ENCODE peak calls at places on chromosome 13, in four cellular contexts. N, Y, I and D are unnamed samples.
A peak's percentile ranks its signal among the peaks of the same experiment; 100 is the strongest.

GRCh38 chr13:40375522-40376171 is 290.8 kb downstream of the FOXO1 start:
- DNase-seq in N (no peak), Y (no peak), I (no peak), D (no peak)

GRCh38 chr13:62767473-62767872 is 1351.8 kb upstream of the PCDH20 start:
- DNase-seq in N (no peak), Y (no peak), I (no peak), D (no peak)

GRCh38 chr13:31793246-31793645 is 53.9 kb downstream of the RXFP2 start:
- DNase-seq in N (no peak), Y (peak; percentile 9), I (no peak), D (no peak)

GRCh38 chr13:114112231-114112825 is 20.1 kb downstream of the RASA3 start:
- DNase-seq in N (peak; percentile 13), Y (no peak), I (no peak), D (no peak)

GRCh38 chr13:35784286-35784951 is 307.9 kb upstream of the MAB21L1 start:
- DNase-seq in N (no peak), Y (no peak), I (no peak), D (no peak)

GRCh38 chr13:38872693-38873092 is 117.9 kb downstream of the STOML3 start:
- DNase-seq in N (peak; percentile 16), Y (peak; percentile 25), I (peak; percentile 31), D (no peak)

GRCh38 chr13:102197193-102197592 is 204.7 kb downstream of the FGF14 start:
- DNase-seq in N (no peak), Y (peak; percentile 19), I (no peak), D (no peak)

GRCh38 chr13:99883805-99884204 is 87.8 kb downstream of the ZIC5 start:
- DNase-seq in N (no peak), Y (no peak), I (no peak), D (no peak)

GRCh38 chr13:111947026-111947810 is 119.7 kb upstream of the SOX1 start:
- DNase-seq in N (no peak), Y (no peak), I (no peak), D (peak; percentile 36)

GRCh38 chr13:92821324-92821723 is 405.3 kb upstream of the GPC6 start:
- DNase-seq in N (no peak), Y (no peak), I (no peak), D (no peak)

GRCh38 chr13:73039201-73040108 is 19.4 kb upstream of the KLF5 start:
- DNase-seq in N (no peak), Y (no peak), I (no peak), D (no peak)

GRCh38 chr13:32142956-32143375 is 111.4 kb downstream of the FRY start:
- DNase-seq in N (no peak), Y (peak; percentile 74), I (no peak), D (no peak)

GRCh38 chr13:50167224-50167947 is 152.1 kb downstream of the KCNRG start:
- DNase-seq in N (no peak), Y (no peak), I (peak; percentile 25), D (no peak)

GRCh38 chr13:30796833-30797601 is 61.7 kb downstream of the ALOX5AP start:
- DNase-seq in N (no peak), Y (peak; percentile 78), I (peak; percentile 53), D (no peak)

GRCh38 chr13:46936525-46936924 is 39.7 kb upstream of the HTR2A start:
- DNase-seq in N (no peak), Y (no peak), I (no peak), D (no peak)

GRCh38 chr13:27830010-27830409 is 37.7 kb downstream of the GSX1 start:
- DNase-seq in N (no peak), Y (no peak), I (peak; percentile 84), D (peak; percentile 64)

GRCh38 chr13:73194310-73194709 is 135.5 kb downstream of the KLF5 start:
- DNase-seq in N (no peak), Y (no peak), I (no peak), D (no peak)

GRCh38 chr13:98216711-98217110 is 39.6 kb upstream of the RNF113B start:
- DNase-seq in N (no peak), Y (no peak), I (no peak), D (no peak)

GRCh38 chr13:68025604-68026003 is 795.5 kb upstream of the PCDH9 start:
- DNase-seq in N (no peak), Y (no peak), I (no peak), D (no peak)

GRCh38 chr13:82330499-82330898 is 1551.8 kb downstream of the SLITRK1 start:
- DNase-seq in N (no peak), Y (no peak), I (peak; percentile 5), D (no peak)

GRCh38 chr13:39784347-39784746 is 128.9 kb downstream of the COG6 start:
- DNase-seq in N (no peak), Y (peak; percentile 34), I (no peak), D (no peak)

GRCh38 chr13:33341861-33342452 is 56.4 kb upstream of the STARD13 start:
- DNase-seq in N (no peak), Y (no peak), I (no peak), D (no peak)

GRCh38 chr13:78658630-78659449 is at the start of gene OBI1:
- DNase-seq in N (peak; percentile 89), Y (peak; percentile 84), I (peak; percentile 90), D (peak; percentile 82)

GRCh38 chr13:106567421-106568224 is at the start of gene ARGLU1:
- DNase-seq in N (peak; percentile 92), Y (peak; percentile 75), I (peak; percentile 91), D (peak; percentile 92)

GRCh38 chr13:49746111-49746510 is 46.4 kb downstream of the KPNA3 start:
- DNase-seq in N (no peak), Y (no peak), I (no peak), D (no peak)

GRCh38 chr13:30364876-30365275 is 57.4 kb upstream of the UBE2L5 start:
- DNase-seq in N (no peak), Y (peak; percentile 28), I (no peak), D (no peak)

GRCh38 chr13:32224916-32225315 is 90.2 kb downstream of the ZAR1L start:
- DNase-seq in N (no peak), Y (peak; percentile 18), I (no peak), D (no peak)

GRCh38 chr13:79481685-79482052 is 714 bp downstream of the NDFIP2 start:
- DNase-seq in N (no peak), Y (no peak), I (peak; percentile 19), D (peak; percentile 35)

GRCh38 chr13:67421475-67421874 is 191.3 kb upstream of the PCDH9 start:
- DNase-seq in N (no peak), Y (no peak), I (no peak), D (no peak)

GRCh38 chr13:114143806-114144605 is 11.6 kb upstream of the RASA3 start:
- DNase-seq in N (no peak), Y (no peak), I (peak; percentile 60), D (no peak)

GRCh38 chr13:99033814-99034213 is 56.0 kb upstream of the DOCK9 start:
- DNase-seq in N (no peak), Y (no peak), I (no peak), D (peak; percentile 41)

GRCh38 chr13:74200081-74200480 is 65.9 kb upstream of the KLF12 start:
- DNase-seq in N (no peak), Y (peak; percentile 53), I (no peak), D (no peak)

DNA sequence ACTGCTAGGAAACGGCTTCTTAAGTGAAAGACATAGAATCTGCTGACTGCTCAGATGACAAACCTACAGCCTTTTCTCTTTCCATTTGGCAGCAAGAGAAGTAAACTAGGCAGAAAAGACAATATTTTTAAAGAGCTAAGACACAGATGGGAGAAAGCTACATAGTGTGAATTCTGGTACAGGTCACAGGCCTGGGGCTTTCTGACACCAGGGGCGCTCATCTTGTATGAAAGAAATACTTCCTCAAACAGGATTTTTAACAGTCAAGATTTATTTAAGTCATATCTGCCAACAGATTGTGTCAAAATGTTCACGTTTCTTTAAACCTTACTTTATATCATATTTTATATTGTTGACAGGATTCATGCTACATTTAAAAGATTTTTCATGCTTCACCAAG is 78.4 kb downstream of the MIPEP start:
- DNase-seq in N (no peak), Y (no peak), I (peak; percentile 36), D (no peak)
- TF ChIP-seq CTCF in N (no peak), Y (no peak), I (peak; percentile 41), D (no peak)

DNA sequence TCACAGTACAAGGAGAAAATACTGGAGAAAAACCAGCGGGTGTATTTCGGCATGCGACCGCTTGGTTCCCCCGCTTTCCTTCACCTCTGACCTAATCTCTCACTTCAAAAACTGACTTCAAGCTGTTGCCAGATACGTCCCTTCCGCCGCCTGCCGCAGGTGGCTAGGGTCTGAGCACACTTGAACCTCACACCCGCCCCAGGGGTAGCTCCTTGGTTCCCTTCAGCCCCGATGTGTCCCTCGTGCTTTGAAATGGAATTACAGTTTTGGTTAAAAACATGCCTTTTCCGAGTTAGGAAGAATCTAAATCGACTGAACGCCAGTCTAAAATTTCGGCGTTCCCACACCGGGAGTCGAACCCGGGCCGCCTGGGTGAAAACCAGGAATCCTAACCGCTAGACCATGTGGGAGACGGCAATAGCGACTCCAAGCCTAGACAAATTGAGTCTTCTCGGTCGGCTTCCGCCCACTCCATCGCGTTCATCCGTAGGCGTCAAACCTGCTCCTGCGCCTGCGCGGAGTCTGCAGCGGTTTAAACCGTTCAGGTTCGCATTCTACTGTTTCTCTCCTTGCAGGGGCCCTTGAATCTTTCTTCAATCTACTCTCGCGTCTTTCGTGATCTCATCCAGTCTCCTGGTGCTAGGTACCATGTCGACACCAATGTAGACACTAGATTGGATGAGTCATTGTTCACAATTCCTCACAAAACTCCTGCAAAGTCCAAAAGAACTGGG is 71.5 kb downstream of the NUFIP1 start:
- DNase-seq in N (peak; percentile 98), Y (peak; percentile 93), I (peak; percentile 87), D (peak; percentile 82)
- TF ChIP-seq CTCF in N (peak; percentile 27), Y (peak; percentile 49), I (peak; percentile 4), D (no peak)

DNA sequence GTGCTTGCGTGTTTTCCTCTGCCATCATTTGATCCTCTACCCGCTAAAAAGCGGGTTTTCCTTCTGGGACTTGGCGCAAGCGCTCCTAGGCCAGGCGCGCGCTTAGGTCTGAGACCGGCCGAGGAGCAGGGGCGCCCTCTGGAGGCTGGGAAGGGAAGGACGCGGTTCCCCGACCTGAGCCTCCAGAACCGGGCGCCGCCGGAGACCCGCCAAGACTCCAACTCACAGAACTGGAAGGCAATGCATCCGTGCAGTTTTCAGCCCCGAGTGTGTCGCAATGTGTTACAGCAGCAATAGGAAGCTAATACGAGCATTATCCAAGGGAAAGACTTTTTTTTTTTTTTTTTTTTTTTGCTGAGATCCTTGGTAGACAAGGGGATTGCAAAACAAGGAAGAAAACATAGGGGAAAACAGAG is 190.9 kb downstream of the COL4A1 start:
- DNase-seq in N (peak; percentile 49), Y (no peak), I (peak; percentile 69), D (peak; percentile 74)
- TF ChIP-seq CTCF in N (peak; percentile 22), Y (peak; percentile 34), I (peak; percentile 59), D (peak; percentile 96)

GRCh38 chr13:91245283-91245682 is 102.2 kb upstream of the MIR17HG start:
- DNase-seq in N (no peak), Y (no peak), I (no peak), D (no peak)

GRCh38 chr13:91248249-91248648 is 99.2 kb upstream of the MIR17HG start:
- DNase-seq in N (no peak), Y (no peak), I (no peak), D (no peak)

GRCh38 chr13:91242652-91243051 is 104.8 kb upstream of the MIR17HG start:
- DNase-seq in N (no peak), Y (peak; percentile 20), I (no peak), D (no peak)

GRCh38 chr13:91249370-91249769 is 98.1 kb upstream of the MIR17HG start:
- DNase-seq in N (no peak), Y (no peak), I (no peak), D (no peak)

DNA sequence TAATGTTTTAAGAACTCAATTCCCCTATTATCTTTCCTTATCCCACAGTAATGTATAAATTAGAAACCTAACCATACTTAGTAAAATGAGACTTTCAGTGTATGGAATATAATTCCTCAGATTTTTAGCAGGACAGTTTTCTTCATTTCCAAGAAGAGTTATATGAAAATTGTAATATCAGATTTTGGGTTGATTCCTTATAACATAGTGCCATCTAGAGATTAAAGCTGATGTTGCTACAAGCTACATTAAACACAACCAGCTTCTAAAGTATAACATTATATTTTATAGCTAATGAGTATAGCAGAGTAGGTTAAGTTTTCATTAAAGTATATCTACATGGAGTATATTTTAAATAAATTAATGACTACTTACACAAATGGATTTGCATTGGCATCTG is 99.7 kb upstream of the MIR17HG start:
- DNase-seq in N (no peak), Y (no peak), I (no peak), D (peak; percentile 4)
- TF ChIP-seq CTCF in N (no peak), Y (peak; percentile 28), I (peak; percentile 27), D (peak; percentile 18)